ENCODE peak calls at places on chromosome 18, in seven cellular contexts. U, D, E, A, I, L and K are unnamed samples. For H3K36me3, the result is how much of the 10 kb centered on the place peaks cover.

GRCh38 chr18:76396792-76397191 is 98.2 kb downstream of the ZNF516 start:
- DNase-seq in U (no peak), D (no peak), E (no peak), A (no peak), I (no peak), L (peak), K (peak)

GRCh38 chr18:9506046-9506792 is 30.9 kb downstream of the RALBP1 start:
- DNase-seq in U (no peak), D (peak), E (no peak), A (no peak), I (peak), L (no peak), K (no peak)

GRCh38 chr18:48797841-48798255 is 152.9 kb downstream of the SMAD7 start:
- DNase-seq in U (no peak), D (no peak), E (peak), A (no peak), I (no peak), L (peak), K (no peak)

GRCh38 chr18:56068030-56068671 is 480.2 kb upstream of the TCF4 start:
- DNase-seq in U (no peak), D (peak), E (no peak), A (peak), I (peak), L (no peak), K (no peak)

GRCh38 chr18:57959278-57959677 is 84.7 kb upstream of the NEDD4L start:
- DNase-seq in U (no peak), D (peak), E (no peak), A (peak), I (peak), L (no peak), K (no peak)

GRCh38 chr18:57715073-57715472 is 88.0 kb downstream of the ATP8B1 start:
- DNase-seq in U (no peak), D (no peak), E (no peak), A (no peak), I (no peak), L (no peak), K (no peak)

GRCh38 chr18:65227970-65228369 is 522.8 kb upstream of the CDH7 start:
- DNase-seq in U (no peak), D (peak), E (no peak), A (no peak), I (no peak), L (no peak), K (no peak)

GRCh38 chr18:59814872-59815271 is 84.9 kb upstream of the PMAIP1 start:
- DNase-seq in U (peak), D (peak), E (no peak), A (peak), I (peak), L (no peak), K (no peak)

GRCh38 chr18:63079114-63079513 is 240.5 kb downstream of the BCL2 start:
- DNase-seq in U (no peak), D (no peak), E (no peak), A (no peak), I (no peak), L (no peak), K (peak)

GRCh38 chr18:10851824-10852225 is 297.5 kb downstream of the PIEZO2 start:
- DNase-seq in U (no peak), D (peak), E (no peak), A (peak), I (peak), L (no peak), K (no peak)

GRCh38 chr18:967037-967576 is 62.4 kb downstream of the ADCYAP1 start:
- DNase-seq in U (no peak), D (no peak), E (no peak), A (no peak), I (no peak), L (no peak), K (peak)

GRCh38 chr18:27735117-27735516 is 441.8 kb downstream of the CDH2 start:
- DNase-seq in U (no peak), D (no peak), E (no peak), A (no peak), I (no peak), L (no peak), K (no peak)

GRCh38 chr18:24397131-24397693 is 412 bp downstream of the OSBPL1A start:
- DNase-seq in U (peak), D (peak), E (peak), A (peak), I (peak), L (peak), K (no peak)

GRCh38 chr18:54607213-54607934 is 16.3 kb downstream of the DYNAP start:
- DNase-seq in U (peak), D (peak), E (no peak), A (no peak), I (peak), L (no peak), K (no peak)

GRCh38 chr18:28855524-28855923 is 678.6 kb upstream of the CDH2 start:
- DNase-seq in U (no peak), D (no peak), E (no peak), A (peak), I (peak), L (no peak), K (no peak)

GRCh38 chr18:48798334-48799197 is 152.2 kb downstream of the SMAD7 start:
- DNase-seq in U (no peak), D (no peak), E (peak), A (no peak), I (no peak), L (peak), K (no peak)

GRCh38 chr18:61333746-61334490 is 688 bp downstream of the CDH20 start:
- DNase-seq in U (no peak), D (no peak), E (no peak), A (peak), I (peak), L (no peak), K (no peak)

GRCh38 chr18:634551-635045 is 22.9 kb upstream of the TYMS start:
- DNase-seq in U (no peak), D (peak), E (no peak), A (no peak), I (peak), L (no peak), K (no peak)

GRCh38 chr18:22521026-22521707 is 103.5 kb upstream of the CTAGE1 start:
- DNase-seq in U (no peak), D (no peak), E (no peak), A (no peak), I (no peak), L (no peak), K (no peak)

GRCh38 chr18:47545613-47546012 is 294.2 kb upstream of the SKOR2 start:
- DNase-seq in U (no peak), D (no peak), E (no peak), A (no peak), I (no peak), L (no peak), K (no peak)

GRCh38 chr18:11005528-11005927 is 143.8 kb downstream of the PIEZO2 start:
- DNase-seq in U (no peak), D (peak), E (no peak), A (peak), I (peak), L (peak), K (no peak)

GRCh38 chr18:76613058-76613457 is 118.0 kb upstream of the ZNF516 start:
- DNase-seq in U (no peak), D (no peak), E (no peak), A (no peak), I (no peak), L (no peak), K (no peak)

DNA sequence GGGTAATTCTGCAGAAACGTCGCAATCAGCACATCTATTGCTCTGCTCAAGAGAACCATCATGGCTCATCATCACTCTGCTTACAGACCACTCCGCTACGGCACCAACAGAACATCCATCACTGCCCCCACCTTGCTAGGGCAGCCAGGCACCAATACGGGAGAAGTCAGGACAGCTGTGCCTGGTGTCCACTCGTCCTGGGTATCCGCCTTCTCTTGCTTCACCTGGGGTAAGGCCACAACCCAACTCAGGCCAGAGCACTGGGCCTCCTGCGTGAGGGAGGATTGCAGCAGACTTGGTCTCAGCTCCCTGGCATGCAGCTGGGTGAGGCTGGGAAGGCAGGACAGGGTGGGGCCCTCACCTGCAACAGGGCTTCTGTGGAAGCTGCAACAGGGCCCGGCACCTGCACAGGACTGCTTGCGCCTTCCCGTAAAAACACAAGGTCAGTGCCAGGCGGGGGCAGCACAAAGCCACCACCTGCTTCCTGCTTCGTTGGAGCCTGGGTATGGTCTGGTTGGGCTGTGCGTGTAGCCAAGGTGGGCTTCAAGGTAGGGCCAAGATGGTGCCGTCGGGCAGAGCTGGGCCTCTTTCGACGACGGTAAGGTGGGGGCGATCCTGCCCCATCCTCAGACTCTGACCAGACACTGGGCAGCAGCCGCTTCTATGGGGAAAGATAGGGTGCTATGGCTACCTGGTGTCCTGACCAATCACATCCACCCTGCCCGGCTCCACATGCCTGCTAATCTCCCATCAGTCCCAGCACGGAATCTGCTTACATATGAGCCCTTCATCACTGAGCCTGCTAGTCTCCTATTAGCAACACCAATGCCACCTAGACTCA is 7.1 kb upstream of the CFAP53 start:
- DNase-seq in U (peak), D (no peak), E (no peak), A (no peak), I (no peak), L (no peak), K (no peak)
- H3K36me3 ChIP-seq in U (half or more), D (under half), E (under half), A (under half), I (under half), L (under half), K (half or more)

GRCh38 chr18:68693091-68693815 is 21.7 kb downstream of the TMX3 start:
- DNase-seq in U (no peak), D (no peak), E (no peak), A (no peak), I (no peak), L (no peak), K (no peak)
- H3K36me3 ChIP-seq in U (under half), D (under half), E (under half), A (under half), I (half or more), L (under half), K (half or more)

DNA sequence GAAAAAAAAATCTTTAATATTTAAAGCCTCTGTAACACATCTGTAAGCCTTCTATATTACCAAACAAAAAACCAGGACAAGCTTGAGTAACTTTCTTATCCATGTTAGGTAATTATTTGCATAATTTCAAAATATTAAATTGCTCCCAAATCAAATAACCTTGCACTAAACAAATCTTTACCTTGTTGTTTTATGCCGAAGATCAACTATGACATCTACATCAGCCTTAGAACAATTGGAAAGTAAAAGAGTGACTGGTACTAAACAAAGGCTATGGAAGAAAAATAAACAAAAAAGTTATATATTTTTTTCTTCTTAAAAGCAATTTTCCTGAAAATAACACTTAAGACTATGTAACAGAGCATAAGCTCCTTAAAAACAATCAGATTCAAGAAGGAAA is 71.2 kb upstream of the SLC25A52 start:
- DNase-seq in U (no peak), D (no peak), E (no peak), A (no peak), I (no peak), L (no peak), K (no peak)
- H3K36me3 ChIP-seq in U (under half), D (under half), E (under half), A (under half), I (under half), L (under half), K (half or more)

GRCh38 chr18:79737426-79737825 is 57.8 kb downstream of the CTDP1 start:
- DNase-seq in U (no peak), D (no peak), E (no peak), A (no peak), I (no peak), L (peak), K (no peak)

GRCh38 chr18:79740741-79741700 is 56.7 kb upstream of the KCNG2 start:
- DNase-seq in U (no peak), D (no peak), E (no peak), A (no peak), I (no peak), L (peak), K (no peak)

GRCh38 chr18:79738565-79739439 is 58.9 kb upstream of the KCNG2 start:
- DNase-seq in U (no peak), D (no peak), E (no peak), A (peak), I (no peak), L (peak), K (no peak)

GRCh38 chr18:79738041-79738461 is 58.4 kb downstream of the CTDP1 start:
- DNase-seq in U (no peak), D (no peak), E (no peak), A (no peak), I (no peak), L (peak), K (no peak)

DNA sequence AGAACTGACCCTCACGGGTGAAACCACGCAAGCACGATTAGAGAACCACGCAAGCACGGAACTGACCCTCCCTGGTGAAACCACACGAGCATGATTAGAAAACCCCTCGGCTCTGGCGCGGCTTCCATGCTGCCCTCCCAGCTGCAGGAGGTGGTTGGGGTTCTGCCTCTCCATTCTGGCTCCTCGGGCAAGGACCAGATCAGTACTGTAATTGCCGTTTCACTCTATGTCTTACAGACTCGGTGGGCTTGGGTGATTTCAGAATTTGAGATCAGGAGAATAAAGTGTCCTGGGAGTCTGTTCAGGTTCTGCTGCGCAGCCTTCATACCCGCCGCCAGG is 58.3 kb upstream of the KCNG2 start:
- DNase-seq in U (no peak), D (no peak), E (no peak), A (no peak), I (no peak), L (peak), K (no peak)
- H3K36me3 ChIP-seq in U (half or more), D (under half), E (under half), A (under half), I (under half), L (under half), K (half or more)